ENCODE peak calls at places on chromosomes 12 and 14, in five cellular contexts. One of them, this sample, is unnamed.

GRCh38 chr12:29908154-29908553 is 124.4 kb upstream of the TMTC1 start:
- DNase-seq in foreskin fibroblast: no peak
- DNase-seq in activated T-helper 1 cell treated with Interleukin-2 at 50 U/mL for 16 hours: no peak
- DNase-seq in nephron progenitor cell: no peak
- DNase-seq in AG09309: no peak
- DNase-seq in this sample: no peak

GRCh38 chr12:72272731-72273498 is 745 bp downstream of the TRHDE start:
- DNase-seq in activated T-helper 1 cell treated with Interleukin-2 at 50 U/mL for 16 hours: no peak
- DNase-seq in AG09309: no peak
- DNase-seq in foreskin fibroblast: peak; percentile 72
- DNase-seq in nephron progenitor cell: peak; percentile 50
- DNase-seq in this sample: no peak

GRCh38 chr12:85029456-85029855 is 6.6 kb downstream of the TSPAN19 start:
- DNase-seq in foreskin fibroblast: peak; percentile 61
- DNase-seq in nephron progenitor cell: no peak
- DNase-seq in activated T-helper 1 cell treated with Interleukin-2 at 50 U/mL for 16 hours: no peak
- DNase-seq in AG09309: no peak
- DNase-seq in this sample: no peak

GRCh38 chr12:108616941-108617858 is 16.5 kb downstream of the SELPLG start:
- DNase-seq in activated T-helper 1 cell treated with Interleukin-2 at 50 U/mL for 16 hours: peak; percentile 47
- DNase-seq in foreskin fibroblast: no peak
- DNase-seq in nephron progenitor cell: no peak
- DNase-seq in AG09309: no peak
- DNase-seq in this sample: no peak

GRCh38 chr14:68379510-68380303 is 413.2 kb downstream of the ZFP36L1 start:
- DNase-seq in nephron progenitor cell: no peak
- DNase-seq in AG09309: no peak
- DNase-seq in foreskin fibroblast: no peak
- DNase-seq in activated T-helper 1 cell treated with Interleukin-2 at 50 U/mL for 16 hours: peak; percentile 4
- DNase-seq in this sample: no peak

GRCh38 chr14:30195946-30196345 is 268.3 kb upstream of the PRKD1 start:
- DNase-seq in nephron progenitor cell: no peak
- DNase-seq in activated T-helper 1 cell treated with Interleukin-2 at 50 U/mL for 16 hours: no peak
- DNase-seq in foreskin fibroblast: peak; percentile 64
- DNase-seq in AG09309: no peak
- DNase-seq in this sample: peak; percentile 44

GRCh38 chr14:33754264-33754663 is 196.6 kb downstream of the EGLN3 start:
- DNase-seq in nephron progenitor cell: no peak
- DNase-seq in AG09309: no peak
- DNase-seq in foreskin fibroblast: peak; percentile 47
- DNase-seq in activated T-helper 1 cell treated with Interleukin-2 at 50 U/mL for 16 hours: no peak
- DNase-seq in this sample: no peak

GRCh38 chr14:68894123-68894522 is 85.0 kb downstream of the ACTN1 start:
- DNase-seq in AG09309: no peak
- DNase-seq in activated T-helper 1 cell treated with Interleukin-2 at 50 U/mL for 16 hours: no peak
- DNase-seq in nephron progenitor cell: no peak
- DNase-seq in foreskin fibroblast: no peak
- DNase-seq in this sample: no peak

GRCh38 chr12:2752676-2753371 is 41.9 kb upstream of the FKBP4 start:
- DNase-seq in nephron progenitor cell: peak; percentile 99
- DNase-seq in foreskin fibroblast: peak; percentile 86
- DNase-seq in AG09309: peak; percentile 5
- DNase-seq in activated T-helper 1 cell treated with Interleukin-2 at 50 U/mL for 16 hours: peak; percentile 60
- DNase-seq in this sample: peak; percentile 17

GRCh38 chr14:37024166-37024565 is 148.2 kb downstream of the SLC25A21 start:
- DNase-seq in activated T-helper 1 cell treated with Interleukin-2 at 50 U/mL for 16 hours: no peak
- DNase-seq in foreskin fibroblast: no peak
- DNase-seq in AG09309: no peak
- DNase-seq in nephron progenitor cell: no peak
- DNase-seq in this sample: no peak

This sample was measured in skeletal muscle cell.